ENCODE peak calls at places on chromosomes 16 and 17, in four cellular contexts. Y, C, G and I are unnamed samples.

GRCh38 chr16:46972429-46972970 is 974 bp downstream of the DNAJA2 start:
- DNase-seq in Y (peak; percentile 30), C (no peak), G (peak; percentile 32), I (peak; percentile 20)

GRCh38 chr16:58195771-58196170 is 2.1 kb downstream of the CSNK2A2 start:
- DNase-seq in Y (no peak), C (no peak), G (no peak), I (peak; percentile 71)

GRCh38 chr17:32267690-32268205 is 2.1 kb downstream of the RHBDL3 start:
- DNase-seq in Y (no peak), C (no peak), G (no peak), I (no peak)

GRCh38 chr16:4684763-4685162 is 8.6 kb upstream of the NUDT16L1 start:
- DNase-seq in Y (no peak), C (no peak), G (no peak), I (no peak)

GRCh38 chr16:88772871-88773811 is 11.9 kb downstream of the PIEZO1 start:
- DNase-seq in Y (peak; percentile 84), C (no peak), G (peak; percentile 95), I (no peak)

GRCh38 chr17:17682737-17683675 is 1.7 kb downstream of the RAI1 start:
- DNase-seq in Y (peak; percentile 73), C (no peak), G (peak; percentile 91), I (peak; percentile 67)

GRCh38 chr16:30997887-30998711 is 12.3 kb downstream of the STX1B start:
- DNase-seq in Y (no peak), C (no peak), G (peak; percentile 84), I (no peak)

GRCh38 chr17:17778308-17779014 is 58.3 kb downstream of the SREBF1 start:
- DNase-seq in Y (no peak), C (no peak), G (peak; percentile 81), I (no peak)

GRCh38 chr17:1882836-1883235 is 53.0 kb downstream of the RPA1 start:
- DNase-seq in Y (peak; percentile 33), C (no peak), G (peak; percentile 24), I (peak; percentile 45)

GRCh38 chr17:82357394-82357793 is 1.7 kb upstream of the TEX19 start:
- DNase-seq in Y (no peak), C (no peak), G (no peak), I (no peak)

GRCh38 chr17:34133350-34133749 is 121.7 kb upstream of the CCL2 start:
- DNase-seq in Y (no peak), C (no peak), G (no peak), I (no peak)

GRCh38 chr16:22010902-22011301 is 3.0 kb downstream of the MOSMO start:
- DNase-seq in Y (no peak), C (no peak), G (no peak), I (no peak)

GRCh38 chr17:3030096-3030495 is 33.3 kb downstream of the OR1D5 start:
- DNase-seq in Y (no peak), C (no peak), G (peak; percentile 89), I (peak; percentile 97)

GRCh38 chr16:47599512-47599911 is 138.4 kb downstream of the PHKB start:
- DNase-seq in Y (no peak), C (peak; percentile 28), G (no peak), I (no peak)

GRCh38 chr16:22734313-22734869 is 79.6 kb upstream of the HS3ST2 start:
- DNase-seq in Y (no peak), C (no peak), G (no peak), I (no peak)

GRCh38 chr16:27240948-27241531 is 27.5 kb downstream of the NSMCE1 start:
- DNase-seq in Y (no peak), C (no peak), G (peak; percentile 80), I (peak; percentile 73)

GRCh38 chr17:29384901-29385300 is 5.3 kb upstream of the TAOK1 start:
- DNase-seq in Y (no peak), C (no peak), G (no peak), I (no peak)

GRCh38 chr16:75801307-75801706 is 75.0 kb upstream of the CPHXL start:
- DNase-seq in Y (no peak), C (no peak), G (no peak), I (no peak)

GRCh38 chr17:58666858-58667267 is 25.0 kb downstream of the TEX14 start:
- DNase-seq in Y (peak; percentile 95), C (no peak), G (peak; percentile 79), I (peak; percentile 76)

GRCh38 chr17:49259663-49260010 is 29.1 kb upstream of the PHOSPHO1 start:
- DNase-seq in Y (no peak), C (no peak), G (no peak), I (no peak)
- H2AFZ ChIP-seq in Y (peak overlapping the region; percentile 89), C (peak overlapping the region; percentile 63), G (peak overlapping the region; percentile 96), I (peak overlapping the region; percentile 91)

GRCh38 chr16:29995911-29996772 is at the start of gene INO80E:
- DNase-seq in Y (peak; percentile 98), C (peak; percentile 88), G (peak; percentile 93), I (peak; percentile 95)

GRCh38 chr16:29994613-29995329 is 646 bp downstream of the HIRIP3 start:
- DNase-seq in Y (peak; percentile 80), C (no peak), G (peak; percentile 66), I (peak; percentile 29)

GRCh38 chr16:29993903-29994612 is 1.4 kb downstream of the HIRIP3 start:
- DNase-seq in Y (no peak), C (no peak), G (no peak), I (no peak)

GRCh38 chr16:29995330-29995910 is at the start of gene HIRIP3:
- DNase-seq in Y (peak; percentile 89), C (peak; percentile 35), G (peak; percentile 64), I (peak; percentile 73)

DNA sequence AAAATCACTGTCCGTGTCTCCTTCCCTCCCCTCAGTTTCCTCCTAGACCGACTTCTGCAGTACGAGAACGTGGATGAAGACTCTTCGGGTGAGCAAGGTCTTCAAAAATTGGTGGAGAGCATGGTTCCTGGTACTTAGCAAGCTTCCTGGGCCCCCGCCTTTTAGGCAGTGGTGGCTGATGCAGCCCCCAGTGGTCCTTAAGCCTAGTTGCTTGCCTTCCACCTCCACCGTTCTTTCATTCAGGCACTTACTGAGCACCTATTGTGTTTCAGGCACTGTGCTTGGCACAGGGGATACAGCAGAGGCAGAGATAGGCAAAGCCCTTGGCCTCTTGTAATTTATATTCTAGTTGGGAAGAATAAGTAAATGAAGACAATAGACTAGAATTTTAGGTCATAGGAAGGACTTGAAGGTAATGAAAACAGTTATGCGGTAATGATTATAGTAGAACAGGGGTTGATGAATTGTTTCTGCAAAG is 771 bp downstream of the INO80E start:
- DNase-seq in Y (peak; percentile 31), C (no peak), G (no peak), I (peak; percentile 28)
- TF ChIP-seq FOS in Y (no peak), C (no peak), G (no peak), I (no peak)

GRCh38 chr16:85126731-85127662 is 14.7 kb upstream of the CIBAR2 start:
- DNase-seq in Y (peak; percentile 33), C (no peak), G (peak; percentile 93), I (peak; percentile 88)

GRCh38 chr16:85125570-85126382 is 13.5 kb upstream of the CIBAR2 start:
- DNase-seq in Y (no peak), C (no peak), G (no peak), I (no peak)

GRCh38 chr16:85126383-85126730 is 14.1 kb upstream of the CIBAR2 start:
- DNase-seq in Y (no peak), C (no peak), G (no peak), I (no peak)

GRCh38 chr16:85124636-85125346 is 12.5 kb upstream of the CIBAR2 start:
- DNase-seq in Y (no peak), C (no peak), G (no peak), I (no peak)

DNA sequence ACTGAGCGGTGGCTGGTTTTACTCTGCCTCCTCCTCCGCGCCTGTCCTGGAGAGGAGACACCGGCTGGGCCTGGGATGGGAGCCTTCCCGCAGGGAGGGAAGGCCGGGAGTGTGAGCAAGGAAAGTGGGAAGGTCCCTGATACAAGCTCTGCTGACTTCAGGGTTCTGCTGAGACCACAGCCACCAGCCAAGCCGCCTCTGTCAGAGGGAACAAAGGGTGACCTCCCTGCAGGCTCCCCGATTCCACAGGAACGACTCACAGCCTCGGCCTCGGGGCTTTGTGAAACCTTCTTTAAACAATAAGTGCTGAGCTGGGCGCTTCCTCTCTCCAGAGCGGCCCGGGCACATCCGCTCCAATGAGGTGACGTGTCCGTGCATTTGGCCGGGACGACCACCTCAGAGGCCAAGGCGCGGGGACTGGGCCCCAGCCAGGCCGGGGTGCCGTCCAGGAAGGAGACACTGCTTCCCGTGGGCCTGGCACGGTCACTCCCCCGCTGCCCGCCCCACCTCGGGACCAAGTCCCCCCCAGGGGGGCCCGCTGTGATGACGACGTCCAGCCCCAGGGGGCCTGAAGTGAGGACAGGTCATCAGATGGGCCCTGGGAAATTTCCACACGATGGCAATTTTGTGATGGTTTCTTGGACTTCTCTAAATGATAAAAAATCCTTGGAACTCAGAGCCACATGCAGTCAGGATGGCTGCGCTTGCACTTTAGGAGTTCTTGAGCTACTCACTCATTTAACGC is 11.8 kb upstream of the CIBAR2 start:
- DNase-seq in Y (no peak), C (no peak), G (peak; percentile 87), I (peak; percentile 70)
- H2AFZ ChIP-seq in Y (peak overlapping the region; percentile 25), C (no peak overlapping the region), G (peak overlapping the region; percentile 91), I (peak overlapping the region; percentile 90)

DNA sequence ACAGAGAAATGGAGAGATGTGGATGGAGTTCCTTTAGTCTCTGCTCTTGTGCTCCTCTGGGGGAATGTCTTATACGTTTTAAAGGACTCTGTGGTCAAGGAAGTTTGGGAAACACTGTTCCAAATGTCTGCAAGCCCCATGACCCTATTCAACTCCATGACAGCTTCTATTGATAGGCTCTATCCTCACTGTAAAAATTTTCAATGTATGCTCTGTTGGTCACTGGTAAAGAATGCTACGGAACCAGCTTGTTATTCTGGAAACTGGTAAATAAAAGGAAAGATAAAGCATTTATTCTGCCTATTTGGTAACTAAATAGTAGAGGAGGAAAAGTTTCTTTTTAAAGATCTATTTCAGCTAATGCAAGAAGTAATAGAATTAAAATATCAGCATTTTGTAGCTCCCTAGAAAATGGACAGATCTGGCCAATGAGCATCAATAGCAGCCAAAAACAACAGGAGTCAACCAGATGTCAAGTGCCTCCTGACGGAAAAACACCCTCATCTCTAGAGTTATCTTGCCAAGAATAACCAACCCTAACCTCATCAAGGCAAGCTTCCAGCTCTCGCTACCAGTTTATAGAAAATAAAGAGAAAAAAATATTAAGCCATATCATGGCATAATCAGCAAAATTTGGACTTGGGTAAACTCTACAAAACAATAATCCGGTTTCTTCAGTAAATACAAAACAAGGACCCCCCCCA is 16.1 kb downstream of the GDE1 start:
- DNase-seq in Y (no peak), C (no peak), G (peak; percentile 17), I (peak; percentile 89)
- TF ChIP-seq FOS in Y (no peak), C (no peak), G (no peak), I (no peak)